ENCODE peak calls at places on chromosomes 13 and 19, in nine cellular contexts. J is NCI-H1105; W is lower lobe of right lung; U is CD4-positive, CD25-positive, alpha-beta regulatory T cell; N is AG09319; O is fibroblast of lung; P is endothelial cell; M is T-helper 9 cell; Z is heart left ventricle. F is an unnamed sample.

GRCh38 chr19:33746159-33746558 is 50.5 kb upstream of the KCTD15 start:
- DNase-seq in J (no peak), W (no peak), U (no peak), N (no peak), O (no peak), P (no peak), M (no peak), Z (no peak), F (no peak)

GRCh38 chr13:98275711-98276171 is 98.7 kb upstream of the RNF113B start:
- DNase-seq in J (no peak), W (no peak), U (no peak), N (no peak), O (no peak), P (no peak), M (no peak), Z (no peak), F (peak)

GRCh38 chr13:109781384-109782065 is 4.9 kb downstream of the IRS2 start:
- DNase-seq in J (peak), W (no peak), U (no peak), N (no peak), O (peak), P (no peak), M (no peak), Z (no peak), F (no peak)

GRCh38 chr13:95709101-95709500 is 32.2 kb downstream of the DNAJC3 start:
- DNase-seq in J (no peak), W (no peak), U (no peak), N (no peak), O (no peak), P (no peak), M (no peak), Z (no peak), F (no peak)

GRCh38 chr19:3397266-3398022 is 31.1 kb downstream of the NFIC start:
- DNase-seq in J (no peak), W (peak), U (no peak), N (no peak), O (peak), P (no peak), M (no peak), Z (no peak), F (no peak)

GRCh38 chr19:48249502-48250014 is 6.2 kb downstream of the CARD8 start:
- DNase-seq in J (no peak), W (peak), U (peak), N (no peak), O (no peak), P (peak), M (peak), Z (peak), F (no peak)

GRCh38 chr13:25068810-25069209 is 27.1 kb upstream of the PABPC3 start:
- DNase-seq in J (no peak), W (no peak), U (no peak), N (no peak), O (no peak), P (no peak), M (no peak), Z (no peak), F (no peak)

GRCh38 chr19:42121036-42121621 is 11.1 kb downstream of the POU2F2 start:
- DNase-seq in J (no peak), W (no peak), U (no peak), N (no peak), O (no peak), P (no peak), M (no peak), Z (no peak), F (no peak)

GRCh38 chr19:18596752-18597157 is 8.2 kb downstream of the REX1BD start:
- DNase-seq in J (no peak), W (peak), U (no peak), N (no peak), O (no peak), P (no peak), M (no peak), Z (no peak), F (peak)

GRCh38 chr19:34838753-34839431 is 65.9 kb upstream of the ZNF599 start:
- DNase-seq in J (no peak), W (no peak), U (peak), N (no peak), O (no peak), P (peak), M (peak), Z (no peak), F (no peak)

GRCh38 chr13:99312493-99312883 is 5.3 kb upstream of the GPR183 start:
- DNase-seq in J (no peak), W (peak), U (no peak), N (peak), O (peak), P (no peak), M (no peak), Z (peak), F (no peak)

GRCh38 chr13:67438465-67438864 is 208.3 kb upstream of the PCDH9 start:
- DNase-seq in J (no peak), W (no peak), U (no peak), N (no peak), O (no peak), P (no peak), M (no peak), Z (no peak), F (peak)